ENCODE peak calls at places on chromosomes 1 and 21, in seven cellular contexts. W is GM12891, P is K562, K is SK-N-SH, A is GM12878, C is HepG2, T is H1. O is an unnamed sample.

GRCh38 chr1:245971711-245972085 is 535.4 kb downstream of the SMYD3 start:
- DNase-seq in W (no peak), P (no peak), K (no peak), A (no peak), C (no peak), T (no peak), O (no peak)

GRCh38 chr1:238205045-238205662 is 314.4 kb upstream of the ZP4 start:
- DNase-seq in W (no peak), P (no peak), K (peak), A (no peak), C (no peak), T (no peak), O (no peak)

GRCh38 chr1:224769987-224770693 is 154.0 kb downstream of the CNIH3 start:
- DNase-seq in W (no peak), P (no peak), K (no peak), A (no peak), C (peak), T (no peak), O (no peak)

GRCh38 chr1:39733161-39733560 is 5.5 kb upstream of the PPIE start:
- DNase-seq in W (no peak), P (no peak), K (no peak), A (no peak), C (no peak), T (no peak), O (no peak)

GRCh38 chr1:179107706-179108629 is 26.1 kb downstream of the TOR3A start:
- DNase-seq in W (no peak), P (no peak), K (peak), A (no peak), C (no peak), T (no peak), O (no peak)

GRCh38 chr1:50275564-50275963 is 147.7 kb downstream of the DMRTA2 start:
- DNase-seq in W (no peak), P (no peak), K (peak), A (no peak), C (no peak), T (peak), O (no peak)

GRCh38 chr1:114510235-114511047 is 562 bp downstream of the TRIM33 start:
- DNase-seq in W (peak), P (peak), K (peak), A (no peak), C (no peak), T (peak), O (peak)

GRCh38 chr1:164638506-164639202 is 79.7 kb downstream of the PBX1 start:
- DNase-seq in W (no peak), P (no peak), K (no peak), A (no peak), C (no peak), T (no peak), O (no peak)

GRCh38 chr1:64243757-64244080 is 40.3 kb downstream of the UBE2U start:
- DNase-seq in W (no peak), P (no peak), K (no peak), A (no peak), C (no peak), T (no peak), O (no peak)

GRCh38 chr1:4177425-4178150 is 277.5 kb upstream of the C1orf174 start:
- DNase-seq in W (no peak), P (peak), K (no peak), A (no peak), C (no peak), T (peak), O (no peak)

GRCh38 chr1:155083865-155084721 is 5.5 kb downstream of the EFNA3 start:
- DNase-seq in W (no peak), P (no peak), K (peak), A (no peak), C (peak), T (no peak), O (no peak)

GRCh38 chr1:28915036-28915895 is 897 bp downstream of the EPB41 start:
- DNase-seq in W (peak), P (no peak), K (peak), A (no peak), C (peak), T (peak), O (no peak)

DNA sequence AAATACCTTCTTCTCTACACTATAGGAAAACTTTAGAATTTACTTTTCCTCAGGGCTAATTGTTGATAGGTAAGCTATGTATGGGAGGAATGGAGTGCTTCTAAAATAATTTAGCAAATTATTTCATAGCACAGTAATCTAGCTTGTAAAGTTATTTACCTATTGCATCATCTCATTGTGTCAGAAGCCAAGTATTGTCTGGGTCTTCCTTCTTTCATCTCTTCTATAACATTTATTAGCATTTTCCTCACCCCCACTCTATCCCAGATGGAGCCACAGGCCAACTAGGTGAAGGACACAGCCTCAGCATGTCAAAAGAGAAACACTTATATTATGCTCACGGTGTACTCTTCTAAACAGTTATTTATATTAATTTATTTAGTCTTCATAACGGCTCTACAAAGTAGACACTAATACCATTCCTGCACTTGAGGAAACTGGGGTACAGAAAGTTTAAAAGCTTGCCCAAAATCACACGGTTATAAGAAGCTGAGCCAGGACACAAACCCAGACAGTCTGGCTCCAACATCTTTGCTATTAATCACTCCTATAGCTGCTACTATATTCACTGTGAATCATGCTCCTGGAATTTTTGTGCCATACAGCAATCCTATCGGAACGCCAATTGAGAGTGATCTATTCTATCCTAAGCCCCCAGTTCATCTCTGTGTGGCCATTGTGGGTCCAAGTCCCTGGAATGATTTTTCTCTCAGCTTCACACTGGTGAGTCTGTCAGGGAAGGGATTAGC is 43.1 kb downstream of the OR10J5 start:
- DNase-seq in W (no peak), P (no peak), K (no peak), A (no peak), C (no peak), T (no peak), O (no peak)
- TF ChIP-seq TAF1 in W (no peak), P (no peak), K (no peak), A (no peak), C (no peak), T (no peak), O (no peak)

DNA sequence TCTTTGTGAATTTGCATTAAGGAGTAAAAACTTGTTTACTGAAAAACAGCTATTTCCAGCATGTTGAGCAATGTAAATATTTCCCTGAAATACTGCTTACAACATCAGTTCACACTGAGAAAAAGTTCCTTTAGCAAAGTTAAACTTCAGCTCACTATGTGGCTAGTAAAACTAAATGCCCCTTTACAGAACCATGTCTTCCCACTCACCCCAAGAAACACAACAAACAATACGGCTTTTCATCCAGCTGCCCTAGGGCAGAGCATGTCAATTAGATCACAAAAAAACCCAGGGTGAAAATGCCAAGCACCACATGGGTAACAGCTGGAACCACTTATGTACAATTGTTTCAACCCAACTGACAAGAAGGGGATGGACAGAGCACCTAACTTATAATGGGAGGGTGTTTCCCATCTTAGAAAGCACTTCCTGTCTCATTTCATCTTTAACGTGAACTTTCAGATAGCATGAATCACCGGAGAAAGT is 6.7 kb downstream of the NID1 start:
- DNase-seq in W (no peak), P (no peak), K (peak), A (peak), C (no peak), T (no peak), O (no peak)
- TF ChIP-seq TAF1 in W (no peak), P (no peak), K (no peak), A (no peak), C (no peak), T (no peak), O (no peak)

DNA sequence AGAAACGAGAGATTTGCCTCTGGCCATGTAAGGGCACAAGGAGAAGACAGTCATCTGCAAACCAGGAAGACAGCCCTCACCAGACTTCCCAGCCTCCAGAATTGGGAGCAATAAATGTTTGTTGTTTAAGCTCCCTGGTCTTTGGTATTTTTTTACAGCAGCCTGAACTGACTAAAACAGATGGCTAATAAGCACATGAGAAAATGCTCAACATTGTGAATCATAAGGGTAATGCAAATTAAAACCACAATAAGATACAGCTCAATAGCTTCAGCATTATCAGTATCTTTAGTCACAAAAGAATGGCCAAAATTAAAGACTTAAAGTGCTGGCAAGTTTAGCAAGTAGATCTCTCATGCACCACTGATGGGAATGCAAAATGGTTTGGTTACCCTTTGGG is 11.7 kb downstream of the UBE2G2 start:
- DNase-seq in W (no peak), P (no peak), K (no peak), A (no peak), C (no peak), T (no peak), O (no peak)
- TF ChIP-seq TAF1 in W (no peak), P (no peak), K (no peak), A (no peak), C (no peak), T (no peak), O (no peak)

DNA sequence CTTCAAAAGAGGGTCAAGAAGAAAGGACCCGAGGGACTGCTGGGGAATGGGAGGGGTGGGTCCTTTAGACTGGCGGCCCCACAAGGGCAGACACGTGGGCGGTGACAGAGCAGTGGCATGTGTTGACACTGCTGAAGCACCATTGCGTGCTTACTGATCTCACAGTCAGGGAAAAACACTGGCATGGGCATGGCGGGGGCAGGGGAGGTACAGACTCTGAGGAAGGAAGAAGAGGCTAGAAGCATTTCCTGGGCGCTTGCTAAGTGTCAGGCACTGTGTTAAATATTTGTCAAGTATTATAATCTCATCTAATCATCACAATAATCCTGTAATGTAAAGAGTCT is 165.7 kb upstream of the EDN2 start:
- DNase-seq in W (no peak), P (no peak), K (no peak), A (no peak), C (no peak), T (no peak), O (no peak)
- TF ChIP-seq TAF1 in W (no peak), P (no peak), K (no peak), A (no peak), C (no peak), T (no peak), O (no peak)

DNA sequence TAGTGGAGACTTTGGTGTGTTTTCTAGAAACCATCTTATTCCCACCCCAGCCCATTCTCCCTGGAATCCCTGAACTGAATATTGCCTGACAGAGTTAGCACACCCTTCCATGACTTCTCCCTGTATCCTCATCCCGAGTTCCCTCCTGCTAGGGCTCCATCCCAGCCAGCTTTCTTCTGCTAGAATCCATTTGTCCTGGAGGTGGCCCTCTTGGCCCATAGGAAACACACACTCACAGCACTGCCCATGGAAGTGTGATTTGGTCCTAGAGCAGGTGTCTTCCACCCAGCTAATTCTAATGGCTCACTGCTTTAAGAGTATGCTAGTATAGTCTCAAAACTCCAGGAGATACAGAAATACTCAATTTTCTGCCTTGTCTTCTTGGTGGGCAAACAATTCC is 4.1 kb downstream of the KRTAP15-1 start:
- DNase-seq in W (no peak), P (no peak), K (no peak), A (no peak), C (no peak), T (no peak), O (no peak)
- TF ChIP-seq TAF1 in W (no peak), P (no peak), K (no peak), A (no peak), C (no peak), T (no peak), O (no peak)

GRCh38 chr1:213162338-213162737 is 111.3 kb downstream of the RPS6KC1 start:
- DNase-seq in W (no peak), P (no peak), K (no peak), A (no peak), C (no peak), T (no peak), O (no peak)
- TF ChIP-seq TAF1 in W (no peak), P (no peak), K (no peak), A (no peak), C (no peak), T (no peak), O (no peak)

O was measured in GM12892.